ENCODE peak calls at places on chromosomes 6 and 20, in six cellular contexts. W is epithelial cell of esophagus; K is testis; C is breast epithelium; L is CD8-positive, alpha-beta memory T cell; D is astrocyte of the spinal cord. Z is an unnamed sample.

GRCh38 chr6:88807622-88808021 is 155.8 kb downstream of the RNGTT start:
- DNase-seq in W (no peak), K (no peak), C (no peak), L (no peak), D (no peak), Z (no peak)

GRCh38 chr6:159676804-159677203 is 16.2 kb downstream of the SOD2 start:
- DNase-seq in W (no peak), K (no peak), C (no peak), L (no peak), D (no peak), Z (no peak)

GRCh38 chr6:77454386-77454785 is 8.9 kb downstream of the HTR1B start:
- DNase-seq in W (peak; percentile 86), K (no peak), C (no peak), L (no peak), D (no peak), Z (no peak)

GRCh38 chr20:49641683-49642649 is 71.7 kb downstream of the B4GALT5 start:
- DNase-seq in W (no peak), K (peak; percentile 77), C (no peak), L (no peak), D (no peak), Z (no peak)

GRCh38 chr6:56475736-56476457 is 166.8 kb downstream of the DST start:
- DNase-seq in W (peak; percentile 3), K (peak; percentile 67), C (no peak), L (no peak), D (peak; percentile 36), Z (no peak)

GRCh38 chr20:58233881-58234528 is 5.6 kb upstream of the ANKRD60 start:
- DNase-seq in W (no peak), K (peak; percentile 56), C (no peak), L (peak; percentile 42), D (no peak), Z (no peak)

GRCh38 chr6:167475947-167476346 is 151.1 kb downstream of the TTLL2 start:
- DNase-seq in W (no peak), K (no peak), C (no peak), L (no peak), D (no peak), Z (no peak)

GRCh38 chr6:68343901-68344300 is 291.2 kb upstream of the ADGRB3 start:
- DNase-seq in W (peak; percentile 58), K (peak; percentile 69), C (no peak), L (no peak), D (peak; percentile 44), Z (no peak)

GRCh38 chr6:6629416-6629815 is 40.9 kb downstream of the LY86 start:
- DNase-seq in W (no peak), K (no peak), C (no peak), L (no peak), D (peak; percentile 2), Z (no peak)

GRCh38 chr6:168450921-168451320 is 9.9 kb downstream of the SMOC2 start:
- DNase-seq in W (no peak), K (no peak), C (no peak), L (no peak), D (no peak), Z (no peak)

GRCh38 chr20:54197621-54198604 is 10.0 kb upstream of the PFDN4 start:
- DNase-seq in W (peak; percentile 84), K (no peak), C (no peak), L (no peak), D (peak; percentile 56), Z (no peak)

GRCh38 chr6:52423971-52424381 is 3.8 kb downstream of the EFHC1 start:
- DNase-seq in W (peak; percentile 69), K (no peak), C (no peak), L (no peak), D (peak; percentile 92), Z (no peak)

GRCh38 chr6:16163535-16164300 is 34.8 kb downstream of the MYLIP start:
- DNase-seq in W (peak; percentile 41), K (no peak), C (no peak), L (no peak), D (no peak), Z (no peak)

GRCh38 chr20:61378694-61379093 is 126.6 kb downstream of the CDH4 start:
- DNase-seq in W (no peak), K (no peak), C (no peak), L (no peak), D (no peak), Z (no peak)

GRCh38 chr6:118553132-118553531 is 5.0 kb downstream of the PLN start:
- DNase-seq in W (no peak), K (no peak), C (no peak), L (no peak), D (no peak), Z (no peak)

GRCh38 chr20:53224851-53225250 is 252.7 kb downstream of the TSHZ2 start:
- DNase-seq in W (no peak), K (no peak), C (no peak), L (no peak), D (peak; percentile 12), Z (no peak)

GRCh38 chr6:16494781-16495180 is 256.4 kb downstream of the GMPR start:
- DNase-seq in W (peak; percentile 51), K (no peak), C (no peak), L (no peak), D (peak; percentile 21), Z (no peak)

GRCh38 chr6:21342496-21342895 is 251.1 kb upstream of the SOX4 start:
- DNase-seq in W (no peak), K (no peak), C (no peak), L (no peak), D (no peak), Z (no peak)

GRCh38 chr20:5773589-5773988 is 23.4 kb downstream of the SHLD1 start:
- DNase-seq in W (no peak), K (no peak), C (no peak), L (no peak), D (no peak), Z (no peak)

GRCh38 chr20:13883425-13883824 is 98.6 kb downstream of the NDUFAF5 start:
- DNase-seq in W (no peak), K (no peak), C (no peak), L (no peak), D (no peak), Z (no peak)

GRCh38 chr20:62896526-62896925 is 29.8 kb downstream of the DIDO1 start:
- DNase-seq in W (no peak), K (no peak), C (no peak), L (no peak), D (no peak), Z (no peak)

GRCh38 chr6:19135706-19136105 is 701.5 kb upstream of the ID4 start:
- DNase-seq in W (no peak), K (no peak), C (no peak), L (no peak), D (no peak), Z (no peak)

GRCh38 chr6:122621638-122622037 is 11.4 kb downstream of the PKIB start:
- DNase-seq in W (no peak), K (no peak), C (no peak), L (no peak), D (no peak), Z (no peak)

GRCh38 chr6:125262026-125263013 is 39.4 kb downstream of the HDDC2 start:
- DNase-seq in W (no peak), K (no peak), C (no peak), L (no peak), D (peak; percentile 71), Z (no peak)

GRCh38 chr20:45098096-45098773 is 2.7 kb downstream of the KCNS1 start:
- DNase-seq in W (peak; percentile 61), K (peak; percentile 55), C (no peak), L (no peak), D (peak; percentile 14), Z (no peak)

GRCh38 chr20:54082100-54082499 is 11.7 kb upstream of the BCAS1 start:
- DNase-seq in W (no peak), K (no peak), C (no peak), L (no peak), D (no peak), Z (no peak)

GRCh38 chr6:158518196-158519127 is 41.4 kb upstream of the TMEM181 start:
- DNase-seq in W (peak; percentile 84), K (peak; percentile 66), C (peak; percentile 29), L (peak; percentile 26), D (peak; percentile 75), Z (peak; percentile 18)

GRCh38 chr6:141562181-141562800 is 570.4 kb upstream of the GJE1 start:
- DNase-seq in W (no peak), K (peak; percentile 25), C (no peak), L (peak; percentile 1), D (no peak), Z (no peak)

GRCh38 chr6:43146709-43147108 is 24.4 kb upstream of the SRF start:
- DNase-seq in W (no peak), K (no peak), C (no peak), L (no peak), D (no peak), Z (no peak)

GRCh38 chr6:170091000-170091638 is 199.8 kb downstream of the DLL1 start:
- DNase-seq in W (no peak), K (no peak), C (no peak), L (no peak), D (no peak), Z (no peak)